ENCODE peak calls at places on chromosomes 3 and 15, in five cellular contexts. M is IMR-90, K is H1, D is mesendoderm, X is mesenchymal stem cell. T is an unnamed sample.

GRCh38 chr3:102238362-102238761 is 196.5 kb upstream of the ZPLD1 start:
- DNase-seq in X (no peak), D (peak), K (peak), M (no peak), T (no peak)

GRCh38 chr15:65659502-65660052 is 37.8 kb downstream of the SLC24A1 start:
- DNase-seq in D (no peak), K (no peak), X (no peak), M (no peak), T (no peak)

GRCh38 chr15:75573001-75573400 is 6.1 kb downstream of the PTPN9 start:
- DNase-seq in M (peak), D (peak), X (peak), K (no peak), T (no peak)

GRCh38 chr3:60633644-60634043 is 617.6 kb downstream of the FHIT start:
- DNase-seq in K (no peak), M (no peak), D (no peak), X (no peak), T (no peak)

GRCh38 chr3:150327678-150328667 is 80.1 kb upstream of the TSC22D2 start:
- DNase-seq in X (peak), M (no peak), K (no peak), D (peak), T (no peak)

GRCh38 chr3:155426524-155427230 is 133.2 kb upstream of the STRIT1 start:
- DNase-seq in X (peak), D (no peak), K (no peak), M (no peak), T (no peak)

GRCh38 chr3:151879037-151879436 is 5.6 kb downstream of the SUCNR1 start:
- DNase-seq in K (no peak), X (no peak), D (no peak), M (peak), T (no peak)

GRCh38 chr3:109597438-109597837 is 260.1 kb upstream of the DPPA4 start:
- DNase-seq in M (no peak), K (no peak), D (no peak), X (no peak), T (no peak)

GRCh38 chr3:5011555-5012256 is 32.5 kb downstream of the BHLHE40 start:
- DNase-seq in M (no peak), K (no peak), X (no peak), D (peak), T (no peak)

GRCh38 chr3:23385327-23385726 is 182.2 kb downstream of the UBE2E2 start:
- DNase-seq in D (no peak), M (no peak), K (no peak), X (no peak), T (no peak)

GRCh38 chr15:71800835-71801745 is 9.3 kb upstream of the NR2E3 start:
- DNase-seq in X (peak), K (peak), M (peak), D (peak), T (peak)

GRCh38 chr15:38207591-38207990 is 45.0 kb upstream of the SPRED1 start:
- DNase-seq in K (no peak), D (no peak), X (no peak), M (no peak), T (no peak)

GRCh38 chr3:169610888-169611291 is 52.6 kb downstream of the MECOM start:
- DNase-seq in D (no peak), X (no peak), M (no peak), K (no peak), T (no peak)

GRCh38 chr15:95162967-95163531 is 931.7 kb downstream of the MCTP2 start:
- DNase-seq in D (no peak), X (peak), K (no peak), M (peak), T (no peak)

GRCh38 chr15:35078221-35078915 is 6.7 kb downstream of the NANOGP8 start:
- DNase-seq in X (peak), D (peak), K (no peak), M (peak), T (peak)

GRCh38 chr15:74242296-74242929 is 6.3 kb downstream of the CCDC33 start:
- DNase-seq in M (peak), X (peak), K (no peak), D (peak), T (no peak)

GRCh38 chr3:130515755-130516154 is 1.2 kb upstream of the COL6A6 start:
- DNase-seq in X (no peak), M (no peak), D (no peak), K (no peak), T (no peak)

GRCh38 chr15:51846463-51847230 is 17.2 kb downstream of the TMOD3 start:
- DNase-seq in K (no peak), M (peak), X (peak), D (no peak), T (no peak)

GRCh38 chr3:129022114-129022994 is 21.2 kb downstream of the EFCC1 start:
- DNase-seq in X (peak), K (no peak), D (no peak), M (peak), T (no peak)

GRCh38 chr3:13114811-13115615 is 41.8 kb upstream of the IQSEC1 start:
- DNase-seq in X (no peak), D (no peak), K (no peak), M (no peak), T (no peak)

GRCh38 chr15:94704946-94705345 is 473.6 kb downstream of the MCTP2 start:
- DNase-seq in X (no peak), D (no peak), K (no peak), M (no peak), T (no peak)

GRCh38 chr15:67072951-67073350 is 7.5 kb downstream of the SMAD3 start:
- DNase-seq in M (peak), D (no peak), X (peak), K (no peak), T (no peak)

GRCh38 chr15:67077641-67078215 is 12.3 kb downstream of the SMAD3 start:
- DNase-seq in K (no peak), X (no peak), D (no peak), M (no peak), T (no peak)

GRCh38 chr15:67079361-67079760 is 14.0 kb downstream of the SMAD3 start:
- DNase-seq in K (no peak), M (peak), X (no peak), D (no peak), T (no peak)

GRCh38 chr15:67074886-67075229 is 9.5 kb downstream of the SMAD3 start:
- DNase-seq in D (no peak), M (peak), K (no peak), X (no peak), T (no peak)

GRCh38 chr15:67076147-67076843 is 10.9 kb downstream of the SMAD3 start:
- DNase-seq in M (peak), D (no peak), X (peak), K (no peak), T (no peak)
- H2BK15ac ChIP-seq in M (peak), D (no peak), X (peak), K (no peak), T (no peak)

DNA sequence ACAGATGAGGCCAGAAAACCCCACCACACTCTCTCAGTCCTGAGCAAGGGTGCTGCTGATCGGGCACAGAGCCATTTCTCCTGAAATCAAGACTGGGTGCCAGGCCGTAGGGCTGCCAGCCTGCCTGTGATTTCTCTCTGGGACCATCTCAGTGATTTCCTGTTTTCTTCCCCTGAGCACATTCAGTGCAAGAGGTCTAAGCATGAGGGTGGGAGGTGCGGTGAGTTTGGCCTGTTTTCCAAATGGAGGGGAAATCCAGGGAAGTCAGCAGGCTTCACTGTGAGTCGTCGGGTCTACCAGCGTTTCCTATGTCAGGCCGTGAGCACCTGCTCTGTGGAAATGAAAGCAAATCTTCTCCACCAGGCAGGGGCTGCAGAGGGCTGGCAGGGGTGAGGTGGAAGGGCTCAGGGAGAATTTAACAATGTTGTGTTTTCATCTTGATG is 82.3 kb downstream of the ST6GAL1 start:
- DNase-seq in K (no peak), M (peak), D (no peak), X (peak), T (no peak)
- H3K4me3 ChIP-seq in K (no peak), M (no peak), D (no peak), X (no peak), T (no peak)

GRCh38 chr3:72492240-72492639 is 356.0 kb downstream of the SHQ1 start:
- DNase-seq in K (no peak), D (peak), X (peak), M (peak), T (no peak)
- H3K4me2 ChIP-seq in K (no peak), D (no peak), X (no peak), M (no peak), T (no peak)

DNA sequence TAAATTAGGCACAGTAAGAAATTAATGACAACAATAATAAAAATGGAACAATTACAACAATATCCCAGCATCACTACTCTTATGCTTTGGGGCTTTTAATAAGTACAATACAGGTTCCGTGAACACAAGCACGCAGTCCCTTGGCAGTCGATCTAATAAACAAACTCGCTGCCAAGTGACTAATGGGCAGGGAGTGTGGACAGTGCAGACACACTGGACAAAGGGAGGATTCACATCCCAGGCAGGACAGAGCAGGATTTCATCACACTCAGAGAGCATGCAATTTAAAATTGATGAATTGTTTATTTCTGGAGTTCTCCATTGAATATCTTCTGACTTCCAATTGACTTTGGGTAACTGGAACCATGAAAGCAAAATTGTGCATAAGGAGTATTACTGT is 524.1 kb upstream of the CFAP20DC start:
- DNase-seq in M (peak), X (peak), K (no peak), D (no peak), T (no peak)
- H2BK15ac ChIP-seq in M (peak), X (no peak), K (no peak), D (no peak), T (no peak)